ENCODE peak calls at places on chromosome 14, in eight cellular contexts. D is pancreas; Y is heart right ventricle; H is naive thymus-derived CD4-positive, alpha-beta T cell; M is ovary; F is prostate gland; Q is dorsolateral prefrontal cortex; S is cardiac muscle cell. J is an unnamed sample.
A peak's percentile ranks its signal among the peaks of the same experiment; 100 is the strongest.

GRCh38 chr14:105041841-105042765 is 21.2 kb upstream of the CDCA4 start:
- DNase-seq in D (no peak), Y (no peak), H (no peak), M (no peak), F (no peak), Q (no peak), S (no peak), J (no peak)

GRCh38 chr14:34935552-34935951 is 47.2 kb upstream of the SRP54 start:
- DNase-seq in D (no peak), Y (no peak), H (no peak), M (no peak), F (no peak), Q (no peak), S (no peak), J (no peak)

GRCh38 chr14:37598085-37598972 is 2.9 kb downstream of the TTC6 start:
- DNase-seq in D (peak; percentile 73), Y (no peak), H (no peak), M (no peak), F (no peak), Q (no peak), S (no peak), J (no peak)

GRCh38 chr14:24674204-24674970 is 40.4 kb upstream of the GZMB start:
- DNase-seq in D (no peak), Y (no peak), H (peak; percentile 24), M (no peak), F (no peak), Q (no peak), S (no peak), J (no peak)

GRCh38 chr14:73463411-73463810 is 5.1 kb upstream of the NUMB start:
- DNase-seq in D (no peak), Y (peak; percentile 23), H (no peak), M (no peak), F (no peak), Q (no peak), S (peak; percentile 93), J (peak; percentile 100)

GRCh38 chr14:89331398-89331797 is 85.6 kb downstream of the FOXN3 start:
- DNase-seq in D (no peak), Y (no peak), H (no peak), M (no peak), F (no peak), Q (no peak), S (no peak), J (no peak)

GRCh38 chr14:23160924-23161522 is 22.4 kb downstream of the SLC7A8 start:
- DNase-seq in D (no peak), Y (peak; percentile 26), H (no peak), M (peak; percentile 73), F (peak; percentile 49), Q (no peak), S (peak; percentile 95), J (peak; percentile 89)

GRCh38 chr14:73477618-73478266 is 13.0 kb upstream of the RIOX1 start:
- DNase-seq in D (no peak), Y (no peak), H (no peak), M (no peak), F (no peak), Q (no peak), S (peak; percentile 86), J (peak; percentile 85)

GRCh38 chr14:22908601-22909000 is 10.3 kb downstream of the RBM23 start:
- DNase-seq in D (no peak), Y (no peak), H (no peak), M (no peak), F (no peak), Q (no peak), S (peak; percentile 45), J (peak; percentile 63)

GRCh38 chr14:67517083-67517482 is 16.0 kb upstream of the PLEKHH1 start:
- DNase-seq in D (peak; percentile 86), Y (peak; percentile 21), H (no peak), M (no peak), F (peak; percentile 52), Q (peak; percentile 82), S (peak; percentile 43), J (no peak)

GRCh38 chr14:63759454-63759853 is 31.6 kb upstream of the SGPP1 start:
- DNase-seq in D (no peak), Y (no peak), H (peak; percentile 33), M (no peak), F (no peak), Q (no peak), S (peak; percentile 39), J (peak; percentile 57)

GRCh38 chr14:63302135-63302534 is 16.6 kb downstream of the GPHB5 start:
- DNase-seq in D (no peak), Y (no peak), H (no peak), M (no peak), F (no peak), Q (no peak), S (no peak), J (no peak)

GRCh38 chr14:65335548-65335947 is 77.0 kb upstream of the FUT8 start:
- DNase-seq in D (no peak), Y (no peak), H (no peak), M (no peak), F (no peak), Q (no peak), S (no peak), J (no peak)

GRCh38 chr14:42214981-42215491 is 608.4 kb downstream of the LRFN5 start:
- DNase-seq in D (no peak), Y (no peak), H (no peak), M (no peak), F (no peak), Q (no peak), S (peak; percentile 50), J (peak; percentile 98)

DNA sequence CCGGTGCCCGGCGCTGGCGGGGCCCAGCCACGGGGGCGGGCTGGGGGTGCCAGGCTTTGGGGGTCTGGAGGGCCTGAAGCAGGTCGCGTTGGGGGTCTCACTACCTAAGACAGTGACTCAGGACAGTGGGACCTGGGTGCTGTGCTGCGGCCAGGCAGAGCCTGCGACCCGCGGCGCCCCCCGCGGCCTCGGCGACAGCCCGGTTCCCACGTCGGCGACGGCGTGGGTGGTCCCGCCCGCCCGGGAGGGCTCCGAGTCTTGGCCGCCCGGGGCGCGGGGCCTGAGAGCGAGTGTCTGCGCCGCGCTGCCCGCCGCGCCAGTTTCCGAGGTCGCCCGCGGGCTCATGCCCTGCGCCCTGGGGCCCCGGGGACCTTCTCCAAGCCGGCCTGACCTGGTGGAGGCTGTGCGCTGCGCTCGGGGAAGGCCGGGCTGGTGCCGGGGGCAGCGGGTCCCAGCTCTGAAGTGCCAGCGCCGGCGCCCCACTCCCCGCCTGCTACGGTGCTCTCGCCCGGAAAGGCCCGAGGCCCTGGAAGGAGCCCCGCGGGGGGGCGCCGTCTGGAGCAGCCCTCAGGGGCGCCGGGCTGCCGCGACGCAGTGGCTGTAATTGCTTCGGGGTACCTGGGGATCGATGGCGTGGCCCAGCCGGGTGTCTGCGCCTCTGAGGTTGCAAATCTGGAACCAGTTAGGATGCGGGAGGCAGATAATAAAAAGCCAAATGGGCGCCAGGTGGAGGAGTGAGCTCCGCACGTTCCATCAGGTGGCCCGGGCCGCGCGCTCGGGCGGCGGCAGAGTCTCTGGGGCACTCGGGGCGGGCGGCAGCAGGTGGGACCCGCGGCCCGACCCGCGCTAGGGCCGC is 102.5 kb upstream of the DIO3 start:
- DNase-seq in D (peak; percentile 70), Y (no peak), H (no peak), M (peak; percentile 33), F (no peak), Q (peak; percentile 28), S (no peak), J (no peak)
- H3K4me3 ChIP-seq in D (peak overlapping the region; percentile 43), Y (no peak overlapping the region), H (no peak overlapping the region), M (peak overlapping the region; percentile 10), F (peak overlapping the region; percentile 15), Q (no peak overlapping the region), S (peak overlapping the region; percentile 13), J (no peak overlapping the region)

GRCh38 chr14:90491868-90492560 is 95.2 kb downstream of the CALM1 start:
- DNase-seq in D (no peak), Y (no peak), H (no peak), M (no peak), F (no peak), Q (no peak), S (peak; percentile 16), J (peak; percentile 48)
- H3K4me3 ChIP-seq in D (no peak overlapping the region), Y (no peak overlapping the region), H (no peak overlapping the region), M (no peak overlapping the region), F (no peak overlapping the region), Q (no peak overlapping the region), S (no peak overlapping the region), J (no peak overlapping the region)

DNA sequence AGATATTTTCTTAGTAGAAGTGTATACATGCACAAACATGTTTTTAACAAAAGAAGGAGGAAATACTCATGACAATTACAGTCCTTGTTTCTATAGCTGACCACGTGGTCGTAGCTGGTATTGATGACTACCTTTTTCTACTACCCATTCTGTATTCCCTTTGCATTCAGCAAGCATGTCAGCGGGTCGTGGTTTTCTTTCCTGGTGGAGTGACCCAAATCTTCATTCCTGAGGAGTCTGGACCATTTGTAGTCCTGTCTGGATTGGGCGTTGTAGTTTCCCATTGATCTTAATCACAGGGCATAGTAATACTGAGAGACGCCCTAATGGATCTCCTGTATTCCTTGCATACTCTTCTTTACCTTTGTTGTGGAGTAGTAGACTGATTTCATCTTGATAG is 472.1 kb upstream of the RGS6 start:
- DNase-seq in D (no peak), Y (no peak), H (no peak), M (no peak), F (no peak), Q (no peak), S (no peak), J (no peak)
- H3K4me3 ChIP-seq in D (no peak overlapping the region), Y (no peak overlapping the region), H (no peak overlapping the region), M (no peak overlapping the region), F (no peak overlapping the region), Q (no peak overlapping the region), S (no peak overlapping the region), J (no peak overlapping the region)

GRCh38 chr14:99740411-99740810 is 52.8 kb upstream of the EML1 start:
- DNase-seq in D (no peak), Y (peak; percentile 61), H (no peak), M (no peak), F (no peak), Q (no peak), S (no peak), J (no peak)

GRCh38 chr14:99737451-99737951 is 53.4 kb downstream of the CYP46A1 start:
- DNase-seq in D (peak; percentile 89), Y (peak; percentile 77), H (no peak), M (no peak), F (peak; percentile 26), Q (no peak), S (no peak), J (no peak)

GRCh38 chr14:99735189-99736135 is 51.4 kb downstream of the CYP46A1 start:
- DNase-seq in D (peak; percentile 35), Y (peak; percentile 1), H (no peak), M (no peak), F (no peak), Q (peak; percentile 15), S (no peak), J (no peak)

GRCh38 chr14:99736600-99737371 is 52.7 kb downstream of the CYP46A1 start:
- DNase-seq in D (peak; percentile 44), Y (peak; percentile 77), H (no peak), M (no peak), F (no peak), Q (no peak), S (no peak), J (no peak)

DNA sequence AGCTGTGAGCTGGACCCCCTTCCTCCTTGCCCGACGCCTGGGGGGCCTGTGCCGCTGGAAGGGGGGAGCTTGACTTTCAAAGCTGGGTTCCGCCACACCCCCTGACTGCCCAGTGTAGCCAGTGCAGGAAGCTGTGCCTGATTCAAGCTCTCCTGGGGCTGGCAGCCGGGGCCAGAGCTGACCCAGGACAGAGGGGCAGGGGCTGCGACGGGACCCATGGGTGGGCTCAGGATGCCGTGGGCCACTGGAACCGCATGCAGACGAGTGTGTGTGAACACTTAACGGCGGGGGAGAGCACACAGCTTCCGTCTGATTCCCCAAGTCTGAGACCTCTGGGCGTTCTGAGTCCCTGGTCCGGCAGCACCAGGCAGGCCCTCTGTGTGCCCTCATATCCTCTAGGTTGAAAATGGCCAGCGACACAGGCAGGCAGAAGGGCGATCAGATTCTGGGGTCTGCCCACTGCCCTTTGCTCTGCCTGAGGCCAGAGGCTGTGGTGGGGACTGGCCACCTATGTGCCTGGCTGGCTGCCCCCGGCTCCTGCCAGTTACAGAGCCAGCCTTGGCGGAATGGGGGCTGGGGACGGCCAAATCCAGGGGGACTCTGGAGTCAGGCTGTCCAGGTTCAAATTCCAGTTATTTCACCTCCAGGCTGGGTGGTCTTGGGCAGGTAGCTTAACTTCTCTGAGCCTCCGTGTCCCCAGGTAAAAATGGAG is 54.0 kb downstream of the CYP46A1 start:
- DNase-seq in D (peak; percentile 76), Y (no peak), H (no peak), M (no peak), F (no peak), Q (no peak), S (no peak), J (no peak)
- H3K4me3 ChIP-seq in D (peak overlapping the region; percentile 50), Y (peak overlapping the region; percentile 73), H (no peak overlapping the region), M (peak overlapping the region; percentile 42), F (peak overlapping the region; percentile 19), Q (peak overlapping the region; percentile 46), S (no peak overlapping the region), J (no peak overlapping the region)

J was measured in fibroblast of mammary gland.